ENCODE peak calls at places on chromosome 19, in seven cellular contexts. One of them, this sample, is unnamed.

GRCh38 chr19:47598407-47599349 is 10.3 kb upstream of the BICRA start:
- DNase-seq in anterior cingulate cortex: no peak
- DNase-seq in GM13976: no peak
- DNase-seq in T-cell: no peak
- DNase-seq in islet precursor cell: peak; percentile 87
- DNase-seq in activated CD4-positive, alpha-beta T cell treated with anti-CD3 and anti-CD28 coated beads, Interleukin-2, amount 50 U/mL, for 48 hours: no peak
- DNase-seq in activated T-helper 1 cell treated with Interleukin-2 at 50 U/mL for 16 hours: no peak
- DNase-seq in this sample: no peak

GRCh38 chr19:7596191-7596937 is 701 bp downstream of the CAMSAP3 start:
- DNase-seq in anterior cingulate cortex: no peak
- DNase-seq in GM13976: peak; percentile 64
- DNase-seq in T-cell: no peak
- DNase-seq in islet precursor cell: no peak
- DNase-seq in activated CD4-positive, alpha-beta T cell treated with anti-CD3 and anti-CD28 coated beads, Interleukin-2, amount 50 U/mL, for 48 hours: no peak
- DNase-seq in activated T-helper 1 cell treated with Interleukin-2 at 50 U/mL for 16 hours: no peak
- DNase-seq in this sample: no peak

GRCh38 chr19:28710278-28710677 is 502.7 kb downstream of the UQCRFS1 start:
- DNase-seq in anterior cingulate cortex: no peak
- DNase-seq in GM13976: no peak
- DNase-seq in T-cell: no peak
- DNase-seq in islet precursor cell: no peak
- DNase-seq in activated CD4-positive, alpha-beta T cell treated with anti-CD3 and anti-CD28 coated beads, Interleukin-2, amount 50 U/mL, for 48 hours: no peak
- DNase-seq in activated T-helper 1 cell treated with Interleukin-2 at 50 U/mL for 16 hours: no peak
- DNase-seq in this sample: no peak

GRCh38 chr19:38674388-38675133 is 27.1 kb downstream of the ACTN4 start:
- DNase-seq in anterior cingulate cortex: no peak
- DNase-seq in GM13976: no peak
- DNase-seq in T-cell: no peak
- DNase-seq in islet precursor cell: no peak
- DNase-seq in activated CD4-positive, alpha-beta T cell treated with anti-CD3 and anti-CD28 coated beads, Interleukin-2, amount 50 U/mL, for 48 hours: no peak
- DNase-seq in activated T-helper 1 cell treated with Interleukin-2 at 50 U/mL for 16 hours: no peak
- DNase-seq in this sample: no peak

GRCh38 chr19:3046621-3047306 is 15.5 kb downstream of the TLE5 start:
- DNase-seq in anterior cingulate cortex: no peak
- DNase-seq in GM13976: no peak
- DNase-seq in T-cell: no peak
- DNase-seq in islet precursor cell: no peak
- DNase-seq in activated CD4-positive, alpha-beta T cell treated with anti-CD3 and anti-CD28 coated beads, Interleukin-2, amount 50 U/mL, for 48 hours: no peak
- DNase-seq in activated T-helper 1 cell treated with Interleukin-2 at 50 U/mL for 16 hours: no peak
- DNase-seq in this sample: no peak

GRCh38 chr19:53868091-53868891 is 608 bp downstream of the MYADM start:
- DNase-seq in anterior cingulate cortex: no peak
- DNase-seq in GM13976: peak; percentile 56
- DNase-seq in T-cell: no peak
- DNase-seq in islet precursor cell: peak; percentile 67
- DNase-seq in activated CD4-positive, alpha-beta T cell treated with anti-CD3 and anti-CD28 coated beads, Interleukin-2, amount 50 U/mL, for 48 hours: peak; percentile 53
- DNase-seq in activated T-helper 1 cell treated with Interleukin-2 at 50 U/mL for 16 hours: no peak
- DNase-seq in this sample: peak; percentile 47

GRCh38 chr19:10593820-10594637 is 6.9 kb upstream of the AP1M2 start:
- DNase-seq in anterior cingulate cortex: no peak
- DNase-seq in GM13976: peak; percentile 53
- DNase-seq in T-cell: no peak
- DNase-seq in islet precursor cell: peak; percentile 83
- DNase-seq in activated CD4-positive, alpha-beta T cell treated with anti-CD3 and anti-CD28 coated beads, Interleukin-2, amount 50 U/mL, for 48 hours: no peak
- DNase-seq in activated T-helper 1 cell treated with Interleukin-2 at 50 U/mL for 16 hours: no peak
- DNase-seq in this sample: no peak

GRCh38 chr19:816500-816857 is 5.3 kb downstream of the PLPPR3 start:
- DNase-seq in anterior cingulate cortex: no peak
- DNase-seq in GM13976: no peak
- DNase-seq in T-cell: no peak
- DNase-seq in islet precursor cell: no peak
- DNase-seq in activated CD4-positive, alpha-beta T cell treated with anti-CD3 and anti-CD28 coated beads, Interleukin-2, amount 50 U/mL, for 48 hours: no peak
- DNase-seq in activated T-helper 1 cell treated with Interleukin-2 at 50 U/mL for 16 hours: no peak
- DNase-seq in this sample: no peak

GRCh38 chr19:32233091-32233490 is 112.3 kb upstream of the ZNF507 start:
- DNase-seq in anterior cingulate cortex: no peak
- DNase-seq in GM13976: no peak
- DNase-seq in T-cell: no peak
- DNase-seq in islet precursor cell: peak; percentile 17
- DNase-seq in activated CD4-positive, alpha-beta T cell treated with anti-CD3 and anti-CD28 coated beads, Interleukin-2, amount 50 U/mL, for 48 hours: no peak
- DNase-seq in activated T-helper 1 cell treated with Interleukin-2 at 50 U/mL for 16 hours: no peak
- DNase-seq in this sample: no peak

GRCh38 chr19:40298026-40298425 is 12.9 kb upstream of the AKT2 start:
- DNase-seq in anterior cingulate cortex: no peak
- DNase-seq in GM13976: no peak
- DNase-seq in T-cell: no peak
- DNase-seq in islet precursor cell: no peak
- DNase-seq in activated CD4-positive, alpha-beta T cell treated with anti-CD3 and anti-CD28 coated beads, Interleukin-2, amount 50 U/mL, for 48 hours: no peak
- DNase-seq in activated T-helper 1 cell treated with Interleukin-2 at 50 U/mL for 16 hours: no peak
- DNase-seq in this sample: no peak

GRCh38 chr19:7450243-7451223 is 38.3 kb downstream of the PEX11G start:
- DNase-seq in anterior cingulate cortex: no peak
- DNase-seq in GM13976: no peak
- DNase-seq in T-cell: no peak
- DNase-seq in islet precursor cell: peak; percentile 69
- DNase-seq in activated CD4-positive, alpha-beta T cell treated with anti-CD3 and anti-CD28 coated beads, Interleukin-2, amount 50 U/mL, for 48 hours: no peak
- DNase-seq in activated T-helper 1 cell treated with Interleukin-2 at 50 U/mL for 16 hours: no peak
- DNase-seq in this sample: peak; percentile 94

GRCh38 chr19:19782783-19783182 is 38.8 kb downstream of the ZNF506 start:
- DNase-seq in anterior cingulate cortex: no peak
- DNase-seq in GM13976: no peak
- DNase-seq in T-cell: no peak
- DNase-seq in islet precursor cell: no peak
- DNase-seq in activated CD4-positive, alpha-beta T cell treated with anti-CD3 and anti-CD28 coated beads, Interleukin-2, amount 50 U/mL, for 48 hours: peak; percentile 72
- DNase-seq in activated T-helper 1 cell treated with Interleukin-2 at 50 U/mL for 16 hours: no peak
- DNase-seq in this sample: no peak

GRCh38 chr19:17294051-17294891 is 9.0 kb downstream of the ABHD8 start:
- DNase-seq in anterior cingulate cortex: no peak
- DNase-seq in GM13976: peak; percentile 77
- DNase-seq in T-cell: no peak
- DNase-seq in islet precursor cell: peak; percentile 88
- DNase-seq in activated CD4-positive, alpha-beta T cell treated with anti-CD3 and anti-CD28 coated beads, Interleukin-2, amount 50 U/mL, for 48 hours: peak; percentile 73
- DNase-seq in activated T-helper 1 cell treated with Interleukin-2 at 50 U/mL for 16 hours: no peak
- DNase-seq in this sample: no peak

GRCh38 chr19:10818306-10819123 is 17.5 kb downstream of the TMED1 start:
- DNase-seq in anterior cingulate cortex: no peak
- DNase-seq in GM13976: no peak
- DNase-seq in T-cell: no peak
- DNase-seq in islet precursor cell: no peak
- DNase-seq in activated CD4-positive, alpha-beta T cell treated with anti-CD3 and anti-CD28 coated beads, Interleukin-2, amount 50 U/mL, for 48 hours: no peak
- DNase-seq in activated T-helper 1 cell treated with Interleukin-2 at 50 U/mL for 16 hours: no peak
- DNase-seq in this sample: no peak

GRCh38 chr19:56126983-56127780 is 6.1 kb upstream of the ZNF787 start:
- DNase-seq in anterior cingulate cortex: no peak
- DNase-seq in GM13976: no peak
- DNase-seq in T-cell: no peak
- DNase-seq in islet precursor cell: no peak
- DNase-seq in activated CD4-positive, alpha-beta T cell treated with anti-CD3 and anti-CD28 coated beads, Interleukin-2, amount 50 U/mL, for 48 hours: no peak
- DNase-seq in activated T-helper 1 cell treated with Interleukin-2 at 50 U/mL for 16 hours: no peak
- DNase-seq in this sample: no peak

GRCh38 chr19:46602392-46603194 is 1.5 kb downstream of the CALM3 start:
- DNase-seq in anterior cingulate cortex: peak; percentile 19
- DNase-seq in GM13976: peak; percentile 24
- DNase-seq in T-cell: no peak
- DNase-seq in islet precursor cell: peak; percentile 54
- DNase-seq in activated CD4-positive, alpha-beta T cell treated with anti-CD3 and anti-CD28 coated beads, Interleukin-2, amount 50 U/mL, for 48 hours: peak; percentile 78
- DNase-seq in activated T-helper 1 cell treated with Interleukin-2 at 50 U/mL for 16 hours: no peak
- DNase-seq in this sample: no peak

GRCh38 chr19:35133826-35134225 is 1.0 kb downstream of the LGI4 start:
- DNase-seq in anterior cingulate cortex: no peak
- DNase-seq in GM13976: no peak
- DNase-seq in T-cell: no peak
- DNase-seq in islet precursor cell: no peak
- DNase-seq in activated CD4-positive, alpha-beta T cell treated with anti-CD3 and anti-CD28 coated beads, Interleukin-2, amount 50 U/mL, for 48 hours: no peak
- DNase-seq in activated T-helper 1 cell treated with Interleukin-2 at 50 U/mL for 16 hours: no peak
- DNase-seq in this sample: no peak

GRCh38 chr19:3798137-3798536 is 12.0 kb upstream of the MATK start:
- DNase-seq in anterior cingulate cortex: no peak
- DNase-seq in GM13976: no peak
- DNase-seq in T-cell: no peak
- DNase-seq in islet precursor cell: no peak
- DNase-seq in activated CD4-positive, alpha-beta T cell treated with anti-CD3 and anti-CD28 coated beads, Interleukin-2, amount 50 U/mL, for 48 hours: no peak
- DNase-seq in activated T-helper 1 cell treated with Interleukin-2 at 50 U/mL for 16 hours: no peak
- DNase-seq in this sample: no peak

GRCh38 chr19:15109768-15110417 is 2.7 kb downstream of the SYDE1 start:
- DNase-seq in anterior cingulate cortex: no peak
- DNase-seq in GM13976: no peak
- DNase-seq in T-cell: no peak
- DNase-seq in islet precursor cell: no peak
- DNase-seq in activated CD4-positive, alpha-beta T cell treated with anti-CD3 and anti-CD28 coated beads, Interleukin-2, amount 50 U/mL, for 48 hours: no peak
- DNase-seq in activated T-helper 1 cell treated with Interleukin-2 at 50 U/mL for 16 hours: no peak
- DNase-seq in this sample: no peak

GRCh38 chr19:47357788-47358680 is 8.9 kb downstream of the DHX34 start:
- DNase-seq in anterior cingulate cortex: no peak
- DNase-seq in GM13976: no peak
- DNase-seq in T-cell: no peak
- DNase-seq in islet precursor cell: no peak
- DNase-seq in activated CD4-positive, alpha-beta T cell treated with anti-CD3 and anti-CD28 coated beads, Interleukin-2, amount 50 U/mL, for 48 hours: no peak
- DNase-seq in activated T-helper 1 cell treated with Interleukin-2 at 50 U/mL for 16 hours: no peak
- DNase-seq in this sample: peak; percentile 37

GRCh38 chr19:35901854-35902661 is at the start of gene HCST:
- DNase-seq in anterior cingulate cortex: no peak
- DNase-seq in GM13976: no peak
- DNase-seq in T-cell: no peak
- DNase-seq in islet precursor cell: no peak
- DNase-seq in activated CD4-positive, alpha-beta T cell treated with anti-CD3 and anti-CD28 coated beads, Interleukin-2, amount 50 U/mL, for 48 hours: peak; percentile 45
- DNase-seq in activated T-helper 1 cell treated with Interleukin-2 at 50 U/mL for 16 hours: peak; percentile 18
- DNase-seq in this sample: peak; percentile 60

GRCh38 chr19:21748088-21748487 is 19.3 kb downstream of the ZNF100 start:
- DNase-seq in anterior cingulate cortex: no peak
- DNase-seq in GM13976: no peak
- DNase-seq in T-cell: no peak
- DNase-seq in islet precursor cell: no peak
- DNase-seq in activated CD4-positive, alpha-beta T cell treated with anti-CD3 and anti-CD28 coated beads, Interleukin-2, amount 50 U/mL, for 48 hours: no peak
- DNase-seq in activated T-helper 1 cell treated with Interleukin-2 at 50 U/mL for 16 hours: no peak
- DNase-seq in this sample: no peak

This sample was measured in CD4-positive, CD25-positive, alpha-beta regulatory T cell.